ENCODE peak calls at places on chromosomes 11 and 22, in five cellular contexts. J is neural progenitor cell, Y is lower lobe of right lung, P is AG10803, W is ovary. V is an unnamed sample.

GRCh38 chr11:45885274-45885920 is at the start of gene MAPK8IP1:
- DNase-seq in J (peak; percentile 94), Y (peak; percentile 65), P (peak; percentile 14), W (peak; percentile 70), V (no peak)

GRCh38 chr11:44726278-44727113 is at the start of gene TSPAN18:
- DNase-seq in J (peak; percentile 90), Y (no peak), P (no peak), W (peak; percentile 68), V (no peak)

GRCh38 chr11:60987577-60988277 is 16.2 kb downstream of the CD6 start:
- DNase-seq in J (no peak), Y (no peak), P (no peak), W (no peak), V (no peak)

GRCh38 chr22:36439481-36440271 is 41.8 kb downstream of the TXN2 start:
- DNase-seq in J (no peak), Y (no peak), P (peak; percentile 93), W (peak; percentile 80), V (peak; percentile 68)

GRCh38 chr22:19719055-19719482 is 4.3 kb upstream of the GP1BB start:
- DNase-seq in J (no peak), Y (no peak), P (no peak), W (peak; percentile 60), V (no peak)

GRCh38 chr11:77557553-77557952 is 32.2 kb upstream of the AQP11 start:
- DNase-seq in J (peak; percentile 65), Y (no peak), P (no peak), W (no peak), V (no peak)

GRCh38 chr11:113296447-113297205 is 17.8 kb upstream of the TTC12 start:
- DNase-seq in J (no peak), Y (no peak), P (no peak), W (peak; percentile 69), V (no peak)

GRCh38 chr11:723120-723883 is 17.3 kb downstream of the EPS8L2 start:
- DNase-seq in J (peak; percentile 57), Y (peak; percentile 52), P (peak; percentile 61), W (no peak), V (no peak)

GRCh38 chr11:130816941-130817607 is 99.2 kb downstream of the SNX19 start:
- DNase-seq in J (no peak), Y (no peak), P (peak; percentile 43), W (no peak), V (no peak)

GRCh38 chr22:27639180-27640086 is 162.1 kb downstream of the MN1 start:
- DNase-seq in J (no peak), Y (no peak), P (no peak), W (no peak), V (no peak)

GRCh38 chr22:49193348-49193747 is 634.3 kb downstream of the BRD1 start:
- DNase-seq in J (no peak), Y (no peak), P (no peak), W (no peak), V (no peak)

GRCh38 chr22:29149841-29150555 is 55.7 kb upstream of the EMID1 start:
- DNase-seq in J (peak; percentile 52), Y (no peak), P (no peak), W (no peak), V (no peak)

GRCh38 chr11:111796696-111797095 is 30.5 kb upstream of the PPP2R1B start:
- DNase-seq in J (no peak), Y (no peak), P (peak; percentile 57), W (no peak), V (no peak)

GRCh38 chr22:37331034-37331428 is 48.7 kb downstream of the CYTH4 start:
- DNase-seq in J (no peak), Y (no peak), P (peak; percentile 44), W (no peak), V (no peak)

GRCh38 chr22:46815132-46815531 is 52.7 kb downstream of the TBC1D22A start:
- DNase-seq in J (no peak), Y (no peak), P (no peak), W (no peak), V (no peak)

DNA sequence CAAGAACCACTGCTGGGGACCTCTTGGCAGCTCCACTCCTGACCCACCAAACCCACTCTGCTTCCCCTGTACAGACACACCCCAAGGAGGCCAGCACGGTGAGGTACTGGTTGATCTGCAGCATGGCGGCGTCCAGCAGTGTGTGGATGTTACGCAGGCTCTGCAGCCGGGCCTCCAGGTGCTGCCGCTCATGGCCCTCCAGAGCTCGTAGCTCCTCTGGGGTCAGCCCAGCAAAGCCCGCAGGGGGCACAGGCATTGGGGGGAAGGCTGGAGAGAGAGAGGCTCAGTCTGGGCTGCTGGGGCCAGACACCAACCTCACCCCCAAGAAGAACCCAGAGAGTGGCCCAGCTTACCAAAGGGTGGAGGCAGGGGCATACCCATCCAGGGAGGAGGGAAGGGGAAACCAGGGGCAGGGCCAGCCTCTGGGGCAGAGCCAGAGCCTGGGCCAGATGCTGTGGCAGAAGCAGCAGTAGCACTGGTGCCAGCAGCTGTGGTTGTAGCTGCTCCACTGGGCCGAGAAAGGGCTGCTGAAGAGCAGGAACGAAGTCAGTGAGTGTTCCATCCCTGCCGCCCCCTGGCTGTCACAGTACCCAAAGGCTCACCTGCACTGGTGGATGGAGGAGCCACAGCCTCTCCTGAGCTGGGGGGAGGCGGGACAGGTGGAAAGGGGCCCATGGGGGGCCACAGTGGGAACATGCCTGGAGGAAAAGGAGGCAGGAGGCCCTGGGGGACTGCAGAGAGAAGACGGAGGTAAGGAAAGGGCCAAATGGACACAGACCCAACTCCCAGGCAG is 4.5 kb downstream of the SYVN1 start:
- DNase-seq in J (no peak), Y (no peak), P (no peak), W (no peak), V (no peak)
- TF ChIP-seq CTCF in J (no peak), Y (no peak), P (no peak), W (no peak), V (no peak)

DNA sequence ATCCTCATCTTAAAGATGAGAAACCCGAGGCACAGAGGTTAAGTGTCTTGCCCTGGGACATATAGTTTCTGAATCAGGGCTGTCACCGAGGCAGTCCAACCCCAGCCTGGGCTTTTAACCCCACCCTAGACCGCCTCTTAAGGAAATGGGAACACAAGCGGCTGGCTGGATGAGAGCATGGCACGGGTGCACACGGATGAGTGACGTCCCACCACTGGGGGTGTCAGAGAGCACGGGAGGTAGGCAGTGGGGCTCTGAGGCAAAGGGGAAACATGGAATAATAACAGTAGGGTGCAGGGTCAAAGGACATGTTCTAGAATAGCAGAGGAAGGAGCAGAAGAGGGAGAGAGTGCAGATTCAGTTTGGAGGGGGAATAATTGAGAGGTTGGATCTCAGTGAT is 22.3 kb downstream of the PPFIBP2 start:
- DNase-seq in J (peak; percentile 50), Y (no peak), P (no peak), W (no peak), V (no peak)
- TF ChIP-seq CTCF in J (peak; percentile 54), Y (no peak), P (peak; percentile 5), W (no peak), V (peak; percentile 11)

GRCh38 chr11:2539761-2540520 is 95.1 kb downstream of the KCNQ1 start:
- DNase-seq in J (peak; percentile 39), Y (peak; percentile 35), P (no peak), W (peak; percentile 12), V (no peak)

GRCh38 chr11:2537896-2538855 is 93.4 kb downstream of the KCNQ1 start:
- DNase-seq in J (no peak), Y (peak; percentile 36), P (no peak), W (no peak), V (no peak)

GRCh38 chr11:2540521-2541320 is 95.9 kb downstream of the KCNQ1 start:
- DNase-seq in J (no peak), Y (peak; percentile 31), P (no peak), W (peak; percentile 5), V (no peak)

GRCh38 chr11:2537010-2537695 is 92.3 kb downstream of the KCNQ1 start:
- DNase-seq in J (no peak), Y (peak; percentile 20), P (no peak), W (no peak), V (no peak)

GRCh38 chr11:2538951-2539735 is 94.3 kb downstream of the KCNQ1 start:
- DNase-seq in J (no peak), Y (peak; percentile 38), P (no peak), W (peak; percentile 16), V (no peak)
- TF ChIP-seq CTCF in J (no peak), Y (no peak), P (no peak), W (no peak), V (no peak)

DNA sequence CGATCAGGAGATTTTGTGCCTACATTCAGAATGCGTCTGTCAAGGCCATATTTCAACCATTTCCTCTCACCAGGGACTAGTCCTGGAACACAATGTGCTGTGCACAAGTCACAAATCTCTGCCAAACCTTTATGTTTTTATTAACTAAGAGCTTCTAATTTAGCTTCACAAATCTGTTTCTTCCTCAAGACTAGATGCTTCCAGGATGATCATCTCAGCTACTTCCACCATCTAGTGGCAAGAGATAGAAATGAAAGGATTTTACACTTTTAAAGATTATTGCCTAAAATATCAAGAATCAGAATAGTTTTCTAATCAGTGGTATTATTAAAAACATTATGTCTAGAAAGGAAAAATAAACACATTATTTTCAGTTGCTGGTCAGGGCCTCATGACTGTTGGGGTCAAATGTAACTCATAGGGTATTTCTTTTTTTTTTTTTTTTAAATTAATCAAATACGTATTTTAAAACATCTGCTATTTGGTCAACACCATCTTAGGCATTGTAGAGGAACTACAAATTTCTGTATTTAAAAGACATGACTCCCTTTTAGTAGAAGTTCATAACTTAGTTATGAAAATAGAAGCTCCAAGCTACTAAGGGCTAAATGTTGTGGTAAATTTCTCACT is 1102.6 kb downstream of the DLG2 start:
- DNase-seq in J (peak; percentile 44), Y (no peak), P (peak; percentile 49), W (no peak), V (no peak)
- TF ChIP-seq CTCF in J (peak; percentile 79), Y (peak; percentile 29), P (peak; percentile 77), W (peak; percentile 17), V (peak; percentile 50)

GRCh38 chr22:30866811-30867271 is 101.7 kb downstream of the MORC2 start:
- DNase-seq in J (peak; percentile 31), Y (no peak), P (no peak), W (no peak), V (no peak)
- TF ChIP-seq CTCF in J (peak; percentile 21), Y (peak; percentile 20), P (no peak), W (no peak), V (no peak)